ENCODE peak calls at places on chromosomes 7 and 10, in eight cellular contexts. K is uterus, A is DMS153, V is AG10803, S is SW480, N is astrocyte, F is colonic mucosa, M is GM10248. J is an unnamed sample.
A peak's percentile ranks its signal among the peaks of the same experiment; 100 is the strongest.

GRCh38 chr10:16183989-16184643 is 252.7 kb upstream of the PTER start:
- DNase-seq in K (no peak), A (no peak), V (peak; percentile 61), S (no peak), N (no peak), F (no peak), M (no peak), J (no peak)

GRCh38 chr7:91749418-91749817 is 131.1 kb downstream of the MTERF1 start:
- DNase-seq in K (no peak), A (no peak), V (no peak), S (no peak), N (no peak), F (no peak), M (no peak), J (no peak)

GRCh38 chr10:110212119-110213006 is 5.0 kb downstream of the MXI1 start:
- DNase-seq in K (no peak), A (no peak), V (no peak), S (no peak), N (no peak), F (peak; percentile 74), M (peak; percentile 28), J (peak; percentile 35)

GRCh38 chr10:93873427-93874115 is 20.2 kb upstream of the SLC35G1 start:
- DNase-seq in K (no peak), A (no peak), V (peak; percentile 56), S (no peak), N (peak; percentile 59), F (no peak), M (no peak), J (no peak)

GRCh38 chr7:49564379-49564714 is 209.1 kb upstream of the VWC2 start:
- DNase-seq in K (no peak), A (no peak), V (no peak), S (no peak), N (no peak), F (no peak), M (peak; percentile 37), J (peak; percentile 41)

GRCh38 chr7:29971566-29972314 is 17.9 kb downstream of the SCRN1 start:
- DNase-seq in K (no peak), A (no peak), V (no peak), S (no peak), N (no peak), F (no peak), M (no peak), J (no peak)

GRCh38 chr10:72564596-72564995 is 61.3 kb downstream of the MICU1 start:
- DNase-seq in K (no peak), A (no peak), V (peak; percentile 93), S (no peak), N (peak; percentile 67), F (no peak), M (peak; percentile 10), J (no peak)

GRCh38 chr10:101226888-101227736 is 2.2 kb downstream of the LBX1 start:
- DNase-seq in K (no peak), A (no peak), V (no peak), S (no peak), N (no peak), F (no peak), M (no peak), J (peak; percentile 44)

GRCh38 chr10:69315100-69315542 is 36.8 kb downstream of the HK1 start:
- DNase-seq in K (no peak), A (no peak), V (no peak), S (no peak), N (no peak), F (no peak), M (no peak), J (no peak)

GRCh38 chr7:140857048-140857447 is 67.7 kb downstream of the BRAF start:
- DNase-seq in K (no peak), A (no peak), V (no peak), S (no peak), N (no peak), F (no peak), M (no peak), J (no peak)

GRCh38 chr7:27133409-27134157 is 3.0 kb upstream of the HOXA4 start:
- DNase-seq in K (no peak), A (no peak), V (no peak), S (peak; percentile 68), N (peak; percentile 8), F (peak; percentile 69), M (no peak), J (no peak)

GRCh38 chr7:8973601-8974000 is 540.2 kb downstream of the NXPH1 start:
- DNase-seq in K (no peak), A (no peak), V (no peak), S (no peak), N (no peak), F (no peak), M (no peak), J (no peak)

GRCh38 chr7:27064169-27064568 is 31.6 kb downstream of the HOXA1 start:
- DNase-seq in K (no peak), A (no peak), V (peak; percentile 63), S (no peak), N (peak; percentile 30), F (no peak), M (no peak), J (no peak)

GRCh38 chr7:76225379-76225778 is 23.7 kb downstream of the SRRM3 start:
- DNase-seq in K (no peak), A (no peak), V (peak; percentile 8), S (peak; percentile 49), N (peak; percentile 8), F (no peak), M (peak; percentile 60), J (peak; percentile 60)

GRCh38 chr10:130062976-130063375 is 47.7 kb downstream of the C10orf143 start:
- DNase-seq in K (no peak), A (no peak), V (no peak), S (no peak), N (no peak), F (no peak), M (no peak), J (no peak)

GRCh38 chr10:110667620-110668343 is 23.6 kb downstream of the RBM20 start:
- DNase-seq in K (no peak), A (no peak), V (no peak), S (no peak), N (no peak), F (no peak), M (no peak), J (no peak)

GRCh38 chr7:107630342-107630741 is 30.3 kb upstream of the SLC26A4 start:
- DNase-seq in K (no peak), A (no peak), V (no peak), S (no peak), N (no peak), F (no peak), M (no peak), J (no peak)

GRCh38 chr10:78921906-78922305 is 146.9 kb upstream of the ZMIZ1 start:
- DNase-seq in K (no peak), A (no peak), V (no peak), S (no peak), N (no peak), F (no peak), M (no peak), J (no peak)

GRCh38 chr7:27923308-27923980 is 183.5 kb downstream of the TAX1BP1 start:
- DNase-seq in K (no peak), A (no peak), V (no peak), S (no peak), N (no peak), F (no peak), M (no peak), J (no peak)

GRCh38 chr10:16742165-16742960 is 74.9 kb downstream of the RSU1 start:
- DNase-seq in K (no peak), A (no peak), V (no peak), S (no peak), N (no peak), F (no peak), M (no peak), J (no peak)

J was measured in GM20000.